ENCODE peak calls at places on chromosomes 16 and 17, in ten cellular contexts. G is PC-3, O is neural progenitor cell, K is fibroblast of lung, J is H1, D is IMR-90, E is astrocyte, F is mammary epithelial cell, L is endothelial cell of umbilical vein, U is H9. X is an unnamed sample.

GRCh38 chr17:7435676-7436555 is 681 bp downstream of the TMEM102 start:
- DNase-seq in D (no peak), J (peak; percentile 84), G (peak; percentile 38), L (peak; percentile 35), K (no peak), F (peak; percentile 60), E (no peak), O (peak; percentile 63), U (peak; percentile 91), X (no peak)

GRCh38 chr16:28058839-28059589 is 4.5 kb downstream of the GSG1L start:
- DNase-seq in E (no peak), K (no peak), L (no peak), F (no peak), D (no peak), G (no peak), U (no peak), J (no peak), O (no peak), X (no peak)

GRCh38 chr16:13435873-13436474 is 484.0 kb upstream of the ERCC4 start:
- DNase-seq in G (no peak), O (peak; percentile 28), U (peak; percentile 48), E (no peak), K (no peak), J (peak; percentile 50), L (no peak), F (no peak), D (no peak), X (no peak)

GRCh38 chr16:88977028-88977844 is at the start of gene CBFA2T3:
- DNase-seq in O (no peak), F (no peak), U (no peak), D (no peak), K (no peak), E (no peak), G (no peak), L (peak; percentile 84), J (no peak), X (no peak)

GRCh38 chr17:1956134-1956533 is 69.0 kb downstream of the RTN4RL1 start:
- DNase-seq in G (no peak), F (no peak), E (no peak), O (no peak), D (no peak), L (no peak), J (no peak), K (no peak), U (no peak), X (no peak)

GRCh38 chr16:58026139-58026704 is 668 bp downstream of the MMP15 start:
- DNase-seq in D (peak; percentile 17), E (peak; percentile 28), O (peak; percentile 65), L (peak; percentile 56), J (peak; percentile 72), G (peak; percentile 28), U (no peak), F (peak; percentile 59), K (peak; percentile 43), X (no peak)

GRCh38 chr16:88806491-88807111 is 3.0 kb downstream of the CDT1 start:
- DNase-seq in F (no peak), J (no peak), D (no peak), L (no peak), G (no peak), U (no peak), E (no peak), K (no peak), O (no peak), X (no peak)

GRCh38 chr17:73667184-73667959 is 23.1 kb upstream of the SDK2 start:
- DNase-seq in E (no peak), L (no peak), D (no peak), G (no peak), F (no peak), J (no peak), K (no peak), O (no peak), U (no peak), X (no peak)

GRCh38 chr16:84052071-84052622 is 9.6 kb upstream of the SLC38A8 start:
- DNase-seq in J (no peak), K (no peak), L (no peak), D (no peak), E (no peak), U (peak; percentile 25), F (no peak), G (no peak), O (no peak), X (no peak)

GRCh38 chr16:28549301-28549899 is 4.3 kb upstream of the SGF29 start:
- DNase-seq in J (no peak), F (peak; percentile 33), E (no peak), O (no peak), L (peak; percentile 47), D (peak; percentile 53), K (peak; percentile 27), G (peak; percentile 58), U (no peak), X (no peak)

GRCh38 chr17:20302191-20302917 is 165.0 kb downstream of the LGALS9B start:
- DNase-seq in D (peak; percentile 4), O (no peak), J (no peak), G (no peak), K (peak; percentile 20), E (no peak), U (no peak), L (no peak), F (no peak), X (no peak)

GRCh38 chr17:68584904-68585303 is 16.3 kb downstream of the FAM20A start:
- DNase-seq in J (no peak), U (peak; percentile 15), E (no peak), L (no peak), D (no peak), O (no peak), G (no peak), K (no peak), F (no peak), X (no peak)

GRCh38 chr16:5422643-5423496 is 325.3 kb upstream of the EEF2KMT start:
- DNase-seq in K (no peak), J (no peak), D (no peak), F (no peak), U (no peak), L (no peak), G (no peak), E (no peak), O (no peak), X (no peak)

GRCh38 chr16:71847096-71847495 is 1.3 kb downstream of the ATXN1L start:
- DNase-seq in D (no peak), U (no peak), E (no peak), G (no peak), L (no peak), K (no peak), J (no peak), O (no peak), F (no peak), X (no peak)

GRCh38 chr17:62825182-62825581 is 17.1 kb upstream of the MARCHF10 start:
- DNase-seq in E (no peak), D (no peak), O (no peak), J (no peak), L (no peak), G (no peak), K (no peak), F (no peak), U (no peak), X (no peak)

DNA sequence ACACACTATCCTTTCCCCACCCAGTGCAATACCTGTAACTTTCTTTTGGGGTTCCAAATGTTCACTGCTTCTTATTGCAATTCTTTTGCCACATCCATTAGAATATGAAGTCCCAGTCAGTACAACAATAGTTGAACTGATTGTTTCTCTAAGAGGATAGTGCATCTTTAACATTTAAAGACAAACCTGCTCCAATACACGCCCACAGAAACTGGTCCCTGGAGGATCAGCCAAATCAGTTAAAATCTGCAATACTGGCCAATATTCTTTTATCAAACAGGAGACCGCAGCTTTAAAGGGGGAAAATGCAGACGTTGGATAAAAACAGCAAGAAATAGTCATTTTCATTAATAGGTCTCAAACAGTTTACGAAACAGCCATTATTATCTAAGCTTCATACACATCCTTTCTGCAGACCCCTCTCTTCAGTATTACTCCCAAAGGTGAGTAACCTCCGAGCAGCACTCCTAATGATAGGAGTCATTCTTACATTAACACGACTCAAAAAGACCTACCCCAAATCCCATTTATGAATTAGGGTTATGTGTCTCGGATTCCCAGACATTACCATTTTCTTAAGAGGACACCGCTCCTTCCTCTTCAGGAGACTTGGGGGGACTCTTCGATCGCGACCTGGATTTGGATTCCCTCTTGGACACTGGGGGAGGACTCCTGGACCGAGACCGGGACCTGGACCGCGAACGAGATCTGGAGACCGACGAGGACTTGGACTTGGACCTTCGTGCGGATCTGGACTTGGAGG is 1.4 kb downstream of the SRSF2 start:
- DNase-seq in O (no peak), D (no peak), E (no peak), L (no peak), G (no peak), U (no peak), F (no peak), J (no peak), K (no peak), X (no peak)
- TF ChIP-seq CTCF in O (no peak), D (no peak), E (no peak), L (no peak), G (no peak), U (no peak), F (no peak), J (no peak), K (no peak), X (no peak)

GRCh38 chr16:1481906-1482835 is 6.6 kb downstream of the PTX4 start:
- DNase-seq in F (peak; percentile 74), K (peak; percentile 64), D (peak; percentile 44), L (no peak), U (no peak), G (peak; percentile 87), O (no peak), E (peak; percentile 49), J (no peak), X (no peak)
- H2AFZ ChIP-seq in F (no peak overlapping the region), K (no peak overlapping the region), D (peak overlapping the region; percentile 51), L (no peak overlapping the region), U (no peak overlapping the region), G (peak overlapping the region; percentile 67), O (no peak overlapping the region), E (peak overlapping the region; percentile 17), J (no peak overlapping the region), X (no peak overlapping the region)

GRCh38 chr16:4087990-4088577 is 28.2 kb downstream of the ADCY9 start:
- DNase-seq in L (no peak), D (peak; percentile 19), E (no peak), U (no peak), J (no peak), F (no peak), G (no peak), K (no peak), O (no peak), X (no peak)
- H3K9ac ChIP-seq in L (no peak overlapping the region), D (no peak overlapping the region), E (no peak overlapping the region), U (no peak overlapping the region), J (no peak overlapping the region), F (no peak overlapping the region), G (no peak overlapping the region), K (no peak overlapping the region), O (no peak overlapping the region), X (no peak overlapping the region)

DNA sequence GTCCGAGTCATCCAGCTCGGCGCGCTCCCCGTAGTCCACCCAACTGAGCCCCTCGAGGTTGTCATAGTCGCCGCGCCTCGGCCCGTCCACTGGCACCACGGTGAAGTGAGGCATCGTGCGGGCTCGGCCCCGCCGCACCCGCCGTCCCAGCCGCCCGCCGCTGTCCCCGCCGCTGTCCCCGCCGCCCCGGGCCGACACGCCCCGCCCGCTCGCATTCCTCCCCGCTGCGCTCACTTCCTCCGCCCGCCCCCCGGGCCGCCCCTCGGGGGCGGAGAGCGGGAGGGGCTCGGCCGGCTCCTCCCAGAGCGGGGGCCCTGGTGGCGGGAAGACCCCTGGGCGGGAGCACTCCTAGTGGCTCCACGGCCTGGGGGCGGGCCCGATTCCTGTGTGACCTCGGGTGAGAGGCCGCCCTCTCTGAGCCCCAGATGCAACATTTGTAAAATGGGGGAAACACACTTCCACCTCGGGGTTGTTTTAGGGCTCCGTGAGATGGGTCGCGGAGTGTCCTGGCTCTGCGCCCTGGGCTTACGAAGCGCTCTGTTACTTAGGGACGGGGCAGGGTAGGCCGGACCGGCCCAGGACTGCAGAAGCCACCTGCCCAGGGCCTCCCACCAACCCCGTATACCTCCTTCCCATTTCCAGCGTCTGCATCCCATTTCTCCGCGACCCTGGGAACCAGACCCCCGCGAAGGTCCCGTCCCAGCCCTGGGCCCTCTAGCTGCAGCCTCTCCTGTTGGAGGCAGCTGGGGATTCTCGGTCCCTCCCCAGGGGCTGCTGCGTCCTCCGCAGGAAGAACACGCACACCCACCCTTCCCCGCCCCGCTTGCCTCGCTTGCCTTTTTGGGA is at the start of gene SLC12A4:
- DNase-seq in D (peak; percentile 65), U (peak; percentile 93), L (peak; percentile 78), F (peak; percentile 71), E (peak; percentile 44), J (peak; percentile 88), G (peak; percentile 76), O (peak; percentile 80), K (peak; percentile 76), X (no peak)
- TF ChIP-seq CTCF in D (no peak), U (no peak), L (no peak), F (no peak), E (no peak), J (no peak), G (no peak), O (no peak), K (no peak), X (no peak)